ENCODE peak calls at places on chromosome 1, in eight cellular contexts. J is GM20000; C is Right ventricle myocardium superior; H is activated naive CD4-positive, alpha-beta T cell; W is 8988T; U is OCI-LY7; Y is activated effector memory CD4-positive, alpha-beta T cell treated with Interleukin-2 at 50 U/mL for 16 hours; Q is cerebellar cortex. Z is an unnamed sample.

GRCh38 chr1:200676829-200677228 is 7.1 kb upstream of the DDX59 start:
- DNase-seq in J (no peak), C (no peak), H (no peak), W (no peak), U (no peak), Y (no peak), Q (no peak), Z (no peak)

GRCh38 chr1:31510853-31511789 is 65.2 kb upstream of the TINAGL1 start:
- DNase-seq in J (no peak), C (no peak), H (no peak), W (no peak), U (no peak), Y (no peak), Q (no peak), Z (no peak)

GRCh38 chr1:233157245-233157644 is 138.3 kb downstream of the PCNX2 start:
- DNase-seq in J (no peak), C (no peak), H (no peak), W (no peak), U (no peak), Y (no peak), Q (no peak), Z (no peak)

GRCh38 chr1:65979145-65979544 is 186.4 kb downstream of the PDE4B start:
- DNase-seq in J (no peak), C (no peak), H (no peak), W (no peak), U (no peak), Y (no peak), Q (peak), Z (no peak)

GRCh38 chr1:33985166-33985565 is 121.3 kb downstream of the HMGB4 start:
- DNase-seq in J (no peak), C (no peak), H (no peak), W (no peak), U (no peak), Y (no peak), Q (peak), Z (no peak)

GRCh38 chr1:222028151-222028550 is 286.3 kb upstream of the DUSP10 start:
- DNase-seq in J (no peak), C (no peak), H (no peak), W (no peak), U (no peak), Y (no peak), Q (peak), Z (no peak)

GRCh38 chr1:29651684-29652665 is 415.7 kb downstream of the PTPRU start:
- DNase-seq in J (no peak), C (no peak), H (no peak), W (no peak), U (no peak), Y (no peak), Q (no peak), Z (peak)

GRCh38 chr1:180724055-180724454 is 92.2 kb downstream of the XPR1 start:
- DNase-seq in J (no peak), C (no peak), H (no peak), W (no peak), U (no peak), Y (no peak), Q (no peak), Z (no peak)

GRCh38 chr1:170175477-170175876 is 29.7 kb downstream of the NTMT2 start:
- DNase-seq in J (no peak), C (no peak), H (no peak), W (no peak), U (no peak), Y (no peak), Q (no peak), Z (no peak)

GRCh38 chr1:41286486-41286885 is 44.4 kb upstream of the SCMH1 start:
- DNase-seq in J (no peak), C (no peak), H (no peak), W (no peak), U (no peak), Y (no peak), Q (no peak), Z (no peak)

GRCh38 chr1:78210167-78210566 is 164.4 kb downstream of the GIPC2 start:
- DNase-seq in J (no peak), C (no peak), H (no peak), W (no peak), U (no peak), Y (no peak), Q (no peak), Z (no peak)

GRCh38 chr1:30879940-30880339 is 28.6 kb downstream of the SDC3 start:
- DNase-seq in J (no peak), C (no peak), H (no peak), W (no peak), U (no peak), Y (no peak), Q (peak), Z (no peak)